ENCODE peak calls at places on chromosomes 16 and 17, in eight cellular contexts. One of them, this sample, is unnamed.

GRCh38 chr17:50059759-50060273 is 3.9 kb downstream of the ITGA3 start:
- DNase-seq in ureter: no peak
- DNase-seq in RWPE1: no peak
- DNase-seq in ACHN: no peak
- DNase-seq in activated naive CD4-positive, alpha-beta T cell: no peak
- DNase-seq in right atrium auricular region: no peak
- DNase-seq in putamen: no peak
- DNase-seq in stimulated activated CD8-positive, alpha-beta memory T cell treated with anti-CD3 and anti-CD28 coated beads, Interleukin-4, amount 100 ng/mL, for 48 hours: no peak
- DNase-seq in this sample: no peak

GRCh38 chr16:77877712-77878111 is 89.3 kb downstream of the VAT1L start:
- DNase-seq in ureter: no peak
- DNase-seq in RWPE1: peak; percentile 80
- DNase-seq in ACHN: peak; percentile 73
- DNase-seq in activated naive CD4-positive, alpha-beta T cell: no peak
- DNase-seq in right atrium auricular region: no peak
- DNase-seq in putamen: no peak
- DNase-seq in stimulated activated CD8-positive, alpha-beta memory T cell treated with anti-CD3 and anti-CD28 coated beads, Interleukin-4, amount 100 ng/mL, for 48 hours: no peak
- DNase-seq in this sample: no peak

GRCh38 chr17:66725956-66726355 is 109.0 kb upstream of the CACNG5 start:
- DNase-seq in ureter: no peak
- DNase-seq in RWPE1: no peak
- DNase-seq in ACHN: no peak
- DNase-seq in activated naive CD4-positive, alpha-beta T cell: no peak
- DNase-seq in right atrium auricular region: no peak
- DNase-seq in putamen: no peak
- DNase-seq in stimulated activated CD8-positive, alpha-beta memory T cell treated with anti-CD3 and anti-CD28 coated beads, Interleukin-4, amount 100 ng/mL, for 48 hours: no peak
- DNase-seq in this sample: no peak

GRCh38 chr17:72682597-72682996 is 409.9 kb downstream of the SLC39A11 start:
- DNase-seq in ureter: no peak
- DNase-seq in RWPE1: no peak
- DNase-seq in ACHN: no peak
- DNase-seq in activated naive CD4-positive, alpha-beta T cell: no peak
- DNase-seq in right atrium auricular region: no peak
- DNase-seq in putamen: no peak
- DNase-seq in stimulated activated CD8-positive, alpha-beta memory T cell treated with anti-CD3 and anti-CD28 coated beads, Interleukin-4, amount 100 ng/mL, for 48 hours: no peak
- DNase-seq in this sample: no peak

GRCh38 chr16:3054965-3055733 is 8.8 kb downstream of the MMP25 start:
- DNase-seq in ureter: no peak
- DNase-seq in RWPE1: no peak
- DNase-seq in ACHN: no peak
- DNase-seq in activated naive CD4-positive, alpha-beta T cell: no peak
- DNase-seq in right atrium auricular region: no peak
- DNase-seq in putamen: no peak
- DNase-seq in stimulated activated CD8-positive, alpha-beta memory T cell treated with anti-CD3 and anti-CD28 coated beads, Interleukin-4, amount 100 ng/mL, for 48 hours: no peak
- DNase-seq in this sample: no peak

GRCh38 chr16:57519796-57520360 is 16.5 kb downstream of the CCDC102A start:
- DNase-seq in ureter: peak; percentile 75
- DNase-seq in RWPE1: peak; percentile 78
- DNase-seq in ACHN: peak; percentile 79
- DNase-seq in activated naive CD4-positive, alpha-beta T cell: peak; percentile 83
- DNase-seq in right atrium auricular region: peak; percentile 73
- DNase-seq in putamen: peak; percentile 49
- DNase-seq in stimulated activated CD8-positive, alpha-beta memory T cell treated with anti-CD3 and anti-CD28 coated beads, Interleukin-4, amount 100 ng/mL, for 48 hours: peak; percentile 91
- DNase-seq in this sample: peak; percentile 82

GRCh38 chr16:22681881-22682291 is 132.1 kb upstream of the HS3ST2 start:
- DNase-seq in ureter: no peak
- DNase-seq in RWPE1: no peak
- DNase-seq in ACHN: no peak
- DNase-seq in activated naive CD4-positive, alpha-beta T cell: no peak
- DNase-seq in right atrium auricular region: no peak
- DNase-seq in putamen: no peak
- DNase-seq in stimulated activated CD8-positive, alpha-beta memory T cell treated with anti-CD3 and anti-CD28 coated beads, Interleukin-4, amount 100 ng/mL, for 48 hours: no peak
- DNase-seq in this sample: no peak

GRCh38 chr16:20916289-20916688 is 15.7 kb downstream of the LYRM1 start:
- DNase-seq in ureter: no peak
- DNase-seq in RWPE1: no peak
- DNase-seq in ACHN: no peak
- DNase-seq in activated naive CD4-positive, alpha-beta T cell: no peak
- DNase-seq in right atrium auricular region: no peak
- DNase-seq in putamen: no peak
- DNase-seq in stimulated activated CD8-positive, alpha-beta memory T cell treated with anti-CD3 and anti-CD28 coated beads, Interleukin-4, amount 100 ng/mL, for 48 hours: no peak
- DNase-seq in this sample: no peak

GRCh38 chr17:52383493-52384100 is 225.1 kb upstream of the CA10 start:
- DNase-seq in ureter: peak; percentile 54
- DNase-seq in RWPE1: peak; percentile 24
- DNase-seq in ACHN: peak; percentile 71
- DNase-seq in activated naive CD4-positive, alpha-beta T cell: no peak
- DNase-seq in right atrium auricular region: no peak
- DNase-seq in putamen: peak; percentile 44
- DNase-seq in stimulated activated CD8-positive, alpha-beta memory T cell treated with anti-CD3 and anti-CD28 coated beads, Interleukin-4, amount 100 ng/mL, for 48 hours: peak; percentile 36
- DNase-seq in this sample: peak; percentile 54

This sample was measured in lung.